ENCODE peak calls at places on chromosomes 16 and 17, in five cellular contexts. T is right lobe of liver, W is upper lobe of right lung, X is tibial nerve, U is esophagus squamous epithelium. D is an unnamed sample.

GRCh38 chr16:29649560-29650494 is 13.2 kb upstream of the SPN start:
- DNase-seq in T (no peak), W (no peak), X (no peak), U (no peak), D (no peak)

GRCh38 chr16:8258523-8258922 is 331.8 kb downstream of the TMEM114 start:
- DNase-seq in T (no peak), W (no peak), X (no peak), U (no peak), D (no peak)

GRCh38 chr16:13316008-13316407 is 414.6 kb downstream of the SHISA9 start:
- DNase-seq in T (no peak), W (no peak), X (no peak), U (no peak), D (no peak)

GRCh38 chr16:88454315-88455057 is 1.4 kb downstream of the ZFPM1 start:
- DNase-seq in T (peak; percentile 61), W (no peak), X (no peak), U (no peak), D (no peak)

GRCh38 chr16:85491798-85492616 is 121.1 kb upstream of the GSE1 start:
- DNase-seq in T (peak; percentile 90), W (peak; percentile 90), X (no peak), U (no peak), D (peak; percentile 86)

GRCh38 chr16:80407265-80407987 is 133.4 kb upstream of the DYNLRB2 start:
- DNase-seq in T (peak; percentile 69), W (no peak), X (no peak), U (no peak), D (no peak)

GRCh38 chr16:88132836-88133506 is 181.7 kb downstream of the BANP start:
- DNase-seq in T (no peak), W (no peak), X (no peak), U (no peak), D (no peak)

GRCh38 chr16:24539850-24540484 is 601 bp downstream of the RBBP6 start:
- DNase-seq in T (peak; percentile 70), W (peak; percentile 88), X (no peak), U (no peak), D (no peak)

GRCh38 chr16:53266156-53266555 is 168.1 kb upstream of the RBL2 start:
- DNase-seq in T (no peak), W (no peak), X (no peak), U (no peak), D (no peak)

GRCh38 chr17:15306406-15306970 is 34.9 kb downstream of the TEKT3 start:
- DNase-seq in T (no peak), W (no peak), X (no peak), U (no peak), D (no peak)

GRCh38 chr16:11914759-11915643 is 755 bp downstream of the GSPT1 start:
- DNase-seq in T (peak; percentile 61), W (peak; percentile 81), X (no peak), U (no peak), D (no peak)

GRCh38 chr17:1143573-1143972 is 36.2 kb downstream of the ABR start:
- DNase-seq in T (no peak), W (no peak), X (no peak), U (no peak), D (no peak)

GRCh38 chr17:45225051-45225700 is 3.5 kb downstream of the FMNL1 start:
- DNase-seq in T (peak; percentile 52), W (no peak), X (no peak), U (no peak), D (no peak)

GRCh38 chr17:12765544-12765943 is 23.8 kb upstream of the ARHGAP44 start:
- DNase-seq in T (no peak), W (no peak), X (no peak), U (no peak), D (peak; percentile 68)

GRCh38 chr17:57750930-57751329 is 5.8 kb upstream of the CCDC182 start:
- DNase-seq in T (no peak), W (no peak), X (no peak), U (no peak), D (no peak)

GRCh38 chr16:55628306-55628968 is 27.4 kb upstream of the SLC6A2 start:
- DNase-seq in T (no peak), W (no peak), X (no peak), U (no peak), D (no peak)

GRCh38 chr17:22374741-22375140 is 682.4 kb downstream of the KCNJ18 start:
- DNase-seq in T (no peak), W (no peak), X (no peak), U (no peak), D (no peak)

GRCh38 chr17:77516902-77517301 is 376.1 kb downstream of the SEC14L1 start:
- DNase-seq in T (no peak), W (peak; percentile 22), X (no peak), U (no peak), D (no peak)

GRCh38 chr17:50769884-50770283 is 2.6 kb upstream of the ANKRD40CL start:
- DNase-seq in T (no peak), W (no peak), X (no peak), U (no peak), D (peak; percentile 48)

GRCh38 chr17:33241390-33241789 is 51.7 kb downstream of the ASIC2 start:
- DNase-seq in T (no peak), W (no peak), X (no peak), U (no peak), D (no peak)

GRCh38 chr17:66150708-66151107 is 41.2 kb downstream of the CEP112 start:
- DNase-seq in T (no peak), W (no peak), X (no peak), U (no peak), D (no peak)

GRCh38 chr17:79793924-79794304 is 3.0 kb downstream of the CBX8 start:
- DNase-seq in T (no peak), W (no peak), X (no peak), U (no peak), D (no peak)

GRCh38 chr17:35991075-35991474 is 4.5 kb upstream of the CCL14 start:
- DNase-seq in T (peak; percentile 76), W (no peak), X (no peak), U (no peak), D (no peak)

GRCh38 chr16:15618392-15618791 is 24.6 kb downstream of the MARF1 start:
- DNase-seq in T (no peak), W (no peak), X (no peak), U (no peak), D (no peak)

GRCh38 chr17:38588775-38589174 is 17.0 kb downstream of the SRCIN1 start:
- DNase-seq in T (no peak), W (no peak), X (no peak), U (no peak), D (no peak)

GRCh38 chr17:80363120-80363515 is 51.8 kb upstream of the ENDOV start:
- DNase-seq in T (no peak), W (no peak), X (no peak), U (no peak), D (no peak)

GRCh38 chr17:3659541-3660111 is 8.8 kb downstream of the TAX1BP3 start:
- DNase-seq in T (peak; percentile 64), W (no peak), X (peak; percentile 74), U (no peak), D (peak; percentile 86)
- TF ChIP-seq CTCF in T (no peak), W (peak; percentile 12), X (peak; percentile 66), U (peak; percentile 21), D (peak; percentile 22)

GRCh38 chr16:5604770-5605169 is 507.2 kb upstream of the EEF2KMT start:
- DNase-seq in T (no peak), W (no peak), X (no peak), U (no peak), D (no peak)

GRCh38 chr16:5605404-5605803 is 507.8 kb upstream of the EEF2KMT start:
- DNase-seq in T (no peak), W (no peak), X (no peak), U (no peak), D (no peak)

GRCh38 chr16:5603836-5604235 is 506.2 kb upstream of the EEF2KMT start:
- DNase-seq in T (no peak), W (no peak), X (no peak), U (no peak), D (no peak)

GRCh38 chr16:5607169-5607568 is 509.6 kb upstream of the EEF2KMT start:
- DNase-seq in T (no peak), W (no peak), X (no peak), U (no peak), D (no peak)
- H3K9me3 ChIP-seq in T (no peaks in the 10 kb centered on the region), W (no peaks in the 10 kb centered on the region), X (no peaks in the 10 kb centered on the region), U (no peaks in the 10 kb centered on the region), D (no peaks in the 10 kb centered on the region)

DNA sequence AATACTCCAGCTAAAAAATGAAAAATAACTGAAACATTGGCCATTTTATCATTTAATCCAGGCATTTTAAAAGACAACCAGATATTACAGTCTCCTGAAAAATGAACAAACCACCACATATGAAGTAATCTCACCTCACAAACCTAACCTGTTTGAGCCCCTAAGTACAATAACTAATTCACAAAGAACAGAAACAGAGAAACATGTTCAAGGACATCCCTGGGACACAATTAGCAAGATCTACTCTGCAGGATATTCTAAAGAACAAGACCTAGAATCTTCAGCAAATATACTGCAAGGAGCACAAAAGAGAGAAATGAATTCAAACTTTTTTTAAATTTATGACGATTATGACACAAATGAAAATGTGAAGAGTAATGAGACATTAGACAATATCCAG is 50.8 kb upstream of the ANKFY1 start:
- DNase-seq in T (no peak), W (no peak), X (no peak), U (no peak), D (no peak)
- H3K27ac ChIP-seq in T (no peak overlapping the region), W (no peak overlapping the region), X (no peak overlapping the region), U (no peak overlapping the region), D (no peak overlapping the region)

DNA sequence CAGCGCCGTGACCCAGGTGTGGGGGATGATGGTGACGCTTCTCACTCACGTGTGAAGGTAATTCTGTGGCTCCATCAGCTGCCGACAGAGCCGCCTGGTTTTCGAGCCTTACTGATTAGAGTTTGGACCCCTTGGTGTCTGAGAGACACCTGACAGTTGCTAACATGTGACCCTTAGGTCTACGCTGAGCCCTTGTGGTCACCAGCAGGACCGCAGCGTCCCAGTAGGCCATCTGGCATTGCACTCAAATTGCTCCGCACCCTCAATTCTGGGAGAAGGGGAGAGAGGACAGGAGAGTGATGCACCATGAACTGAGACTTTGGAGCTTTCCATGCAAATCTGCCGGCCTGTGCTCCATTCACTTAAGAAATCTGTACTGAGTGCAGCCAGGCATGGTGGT is 2.5 kb downstream of the FLYWCH1 start:
- DNase-seq in T (no peak), W (no peak), X (no peak), U (no peak), D (no peak)
- TF ChIP-seq CTCF in T (no peak), W (no peak), X (no peak), U (no peak), D (no peak)

DNA sequence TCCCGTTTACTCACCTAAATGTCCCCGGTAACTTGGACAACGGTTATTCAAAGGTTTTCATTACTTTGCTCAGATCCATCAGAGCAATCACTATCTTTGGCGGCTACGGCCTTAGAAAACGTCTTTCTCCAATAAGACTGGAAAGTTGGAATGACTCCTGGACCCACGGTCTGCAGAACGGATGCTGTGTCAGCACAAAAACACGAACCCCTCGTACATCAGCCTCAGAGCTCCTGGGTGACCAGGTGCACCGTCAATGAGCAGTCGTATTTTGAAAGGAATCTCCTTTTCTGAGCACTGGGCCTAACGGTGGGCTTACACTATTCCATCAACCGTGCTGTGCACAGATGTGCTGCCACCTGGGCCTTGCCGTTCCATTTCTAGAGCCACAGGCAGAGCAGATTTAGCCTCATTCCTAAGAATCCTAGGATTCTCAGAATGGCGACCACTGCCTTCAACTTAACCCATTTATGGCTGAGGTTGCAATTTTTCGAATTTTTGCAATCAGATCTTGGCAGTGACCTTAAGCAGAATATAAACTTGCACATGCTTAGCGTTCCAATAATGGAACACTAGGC is 110.8 kb upstream of the ZNF750 start:
- DNase-seq in T (peak; percentile 24), W (no peak), X (no peak), U (no peak), D (no peak)
- H3K9me3 ChIP-seq in T (no peaks in the 10 kb centered on the region), W (peaks cover 8% of the 10 kb centered on the region), X (no peaks in the 10 kb centered on the region), U (peaks cover 81% of the 10 kb centered on the region), D (peaks cover 22% of the 10 kb centered on the region)

GRCh38 chr16:31112711-31113419 is 4.6 kb upstream of the KAT8 start:
- DNase-seq in T (peak; percentile 51), W (no peak), X (no peak), U (no peak), D (no peak)
- H3K27ac ChIP-seq in T (peak overlapping the region; percentile 74), W (peak overlapping the region; percentile 27), X (peak overlapping the region; percentile 69), U (peak overlapping the region; percentile 86), D (peak overlapping the region; percentile 70)